ENCODE peak calls at places on chromosomes 12 and 14, in four cellular contexts. A is fibroblast of the aortic adventitia, H is HFF-Myc, P is heart left ventricle. O is an unnamed sample.

GRCh38 chr12:42236017-42236416 is 2.0 kb downstream of the YAF2 start:
- DNase-seq in P (no peak), A (peak), H (no peak), O (no peak)

GRCh38 chr14:96184737-96185136 is 19.9 kb upstream of the BDKRB2 start:
- DNase-seq in A (peak), H (no peak), P (no peak), O (peak)

GRCh38 chr14:80564051-80564450 is 352.7 kb upstream of the DIO2 start:
- DNase-seq in A (no peak), P (no peak), H (no peak), O (no peak)

GRCh38 chr12:113247123-113248045 is 26.1 kb downstream of the TPCN1 start:
- DNase-seq in A (no peak), P (peak), H (no peak), O (peak)

GRCh38 chr12:129467289-129467688 is 436.5 kb downstream of the TMEM132D start:
- DNase-seq in P (no peak), H (no peak), A (no peak), O (no peak)

GRCh38 chr14:66099451-66099850 is 386.7 kb upstream of the CCDC196 start:
- DNase-seq in P (no peak), H (no peak), A (no peak), O (no peak)

GRCh38 chr12:113214938-113215400 is 6.3 kb upstream of the TPCN1 start:
- DNase-seq in H (peak), P (no peak), A (peak), O (peak)

GRCh38 chr12:83010169-83010804 is 323.6 kb downstream of the TMTC2 start:
- DNase-seq in P (no peak), A (no peak), H (no peak), O (no peak)

GRCh38 chr12:2823483-2823882 is 11.0 kb downstream of the ITFG2 start:
- DNase-seq in A (no peak), H (no peak), P (no peak), O (no peak)

GRCh38 chr12:50603817-50604639 is 99.2 kb downstream of the DIP2B start:
- DNase-seq in A (peak), P (no peak), H (no peak), O (peak)

GRCh38 chr12:54360717-54361456 is 3.4 kb downstream of the GPR84 start:
- DNase-seq in P (peak), H (peak), A (peak), O (peak)

GRCh38 chr14:61596985-61597384 is 98.3 kb upstream of the HIF1A start:
- DNase-seq in P (no peak), A (no peak), H (no peak), O (no peak)

GRCh38 chr12:95460901-95461300 is 13.1 kb upstream of the METAP2 start:
- DNase-seq in P (no peak), H (no peak), A (no peak), O (no peak)

GRCh38 chr14:74634964-74635363 is 22.9 kb upstream of the LTBP2 start:
- DNase-seq in H (peak), P (no peak), A (no peak), O (no peak)

GRCh38 chr12:124764870-124765570 is 98.6 kb downstream of the SCARB1 start:
- DNase-seq in A (peak), P (no peak), H (peak), O (peak)

GRCh38 chr14:64082837-64083236 is 211.3 kb downstream of the ESR2 start:
- DNase-seq in H (no peak), P (no peak), A (no peak), O (peak)

GRCh38 chr12:49357099-49357678 is 10.1 kb upstream of the SPATS2 start:
- DNase-seq in P (no peak), H (no peak), A (peak), O (peak)

GRCh38 chr14:90795744-90796143 is 20.5 kb downstream of the TTC7B start:
- DNase-seq in H (peak), A (peak), P (peak), O (peak)

DNA sequence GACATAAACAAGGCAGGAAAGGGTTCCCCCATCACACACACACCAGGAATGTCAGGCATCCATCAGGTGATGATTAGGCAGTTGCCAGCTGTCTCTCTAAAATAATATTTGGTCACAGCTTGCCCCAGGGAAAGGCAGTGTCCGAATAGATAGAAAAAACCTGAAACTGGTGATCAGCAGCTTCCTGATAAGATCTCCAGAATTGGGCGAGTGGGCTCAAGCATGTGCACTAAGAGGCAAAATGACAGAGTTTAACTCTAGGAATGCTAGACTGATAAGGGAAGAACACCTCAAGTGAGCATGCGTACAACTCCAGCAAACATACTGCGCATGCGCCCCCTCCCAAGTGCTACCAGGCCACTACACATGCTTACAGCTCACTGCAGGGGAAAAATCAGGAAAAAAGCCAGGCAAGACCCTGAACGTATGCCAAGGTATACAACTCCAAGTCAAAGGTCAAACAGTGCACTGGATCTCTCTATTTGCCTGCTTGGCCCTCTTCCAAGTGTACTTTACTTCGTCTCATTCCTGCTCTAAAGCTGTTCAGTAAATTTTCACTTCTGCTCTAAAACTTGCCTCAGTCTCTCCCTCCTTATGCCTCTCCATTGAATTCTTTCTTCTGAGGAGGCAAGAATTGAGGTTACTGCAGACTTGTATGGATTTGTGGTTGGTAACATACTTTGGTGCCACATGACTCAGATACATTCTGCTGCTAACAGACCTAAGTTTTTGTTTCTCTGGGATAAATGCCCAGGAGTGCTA is 73.5 kb upstream of the VASH1 start:
- DNase-seq in H (no peak), P (no peak), A (no peak), O (no peak)
- H3K4me3 ChIP-seq in H (no peak), P (no peak), A (no peak), O (no peak)

DNA sequence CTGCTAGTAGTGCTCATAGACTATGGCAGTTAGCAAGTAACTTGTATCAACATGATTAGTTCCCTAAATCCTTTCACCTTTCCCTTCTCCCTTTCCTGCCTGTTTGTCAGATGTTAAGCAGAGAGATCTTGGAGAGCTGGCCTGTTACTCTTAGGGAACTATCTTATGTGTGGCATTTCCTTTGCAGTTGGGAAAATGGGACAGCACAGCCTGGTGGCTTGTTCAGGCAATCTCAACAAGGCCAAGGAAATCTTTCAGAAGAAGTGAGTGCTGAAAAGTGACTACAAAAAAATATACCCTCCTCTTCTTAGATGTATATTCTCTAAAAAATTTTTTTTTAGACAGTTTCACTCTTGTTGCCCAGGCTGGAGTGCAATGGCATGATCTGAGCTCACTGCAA is 7.4 kb downstream of the PARP2 start:
- DNase-seq in A (peak), H (no peak), P (no peak), O (peak)
- TF ChIP-seq CTCF in A (peak), H (peak), P (no peak), O (peak)

GRCh38 chr14:105167303-105168092 is 1.1 kb downstream of the JAG2 start:
- DNase-seq in P (no peak), A (no peak), H (no peak), O (peak)

GRCh38 chr14:105168496-105168978 is at the start of gene JAG2:
- DNase-seq in H (no peak), P (peak), A (peak), O (no peak)

GRCh38 chr14:105169776-105170655 is 1.4 kb upstream of the JAG2 start:
- DNase-seq in P (no peak), A (no peak), H (no peak), O (no peak)

GRCh38 chr14:105168093-105168420 is 519 bp downstream of the JAG2 start:
- DNase-seq in P (no peak), A (no peak), H (no peak), O (no peak)

GRCh38 chr14:105168979-105169507 is 467 bp upstream of the JAG2 start:
- DNase-seq in P (peak), A (no peak), H (no peak), O (no peak)
- H3K4me3 ChIP-seq in P (peak), A (no peak), H (no peak), O (no peak)

DNA sequence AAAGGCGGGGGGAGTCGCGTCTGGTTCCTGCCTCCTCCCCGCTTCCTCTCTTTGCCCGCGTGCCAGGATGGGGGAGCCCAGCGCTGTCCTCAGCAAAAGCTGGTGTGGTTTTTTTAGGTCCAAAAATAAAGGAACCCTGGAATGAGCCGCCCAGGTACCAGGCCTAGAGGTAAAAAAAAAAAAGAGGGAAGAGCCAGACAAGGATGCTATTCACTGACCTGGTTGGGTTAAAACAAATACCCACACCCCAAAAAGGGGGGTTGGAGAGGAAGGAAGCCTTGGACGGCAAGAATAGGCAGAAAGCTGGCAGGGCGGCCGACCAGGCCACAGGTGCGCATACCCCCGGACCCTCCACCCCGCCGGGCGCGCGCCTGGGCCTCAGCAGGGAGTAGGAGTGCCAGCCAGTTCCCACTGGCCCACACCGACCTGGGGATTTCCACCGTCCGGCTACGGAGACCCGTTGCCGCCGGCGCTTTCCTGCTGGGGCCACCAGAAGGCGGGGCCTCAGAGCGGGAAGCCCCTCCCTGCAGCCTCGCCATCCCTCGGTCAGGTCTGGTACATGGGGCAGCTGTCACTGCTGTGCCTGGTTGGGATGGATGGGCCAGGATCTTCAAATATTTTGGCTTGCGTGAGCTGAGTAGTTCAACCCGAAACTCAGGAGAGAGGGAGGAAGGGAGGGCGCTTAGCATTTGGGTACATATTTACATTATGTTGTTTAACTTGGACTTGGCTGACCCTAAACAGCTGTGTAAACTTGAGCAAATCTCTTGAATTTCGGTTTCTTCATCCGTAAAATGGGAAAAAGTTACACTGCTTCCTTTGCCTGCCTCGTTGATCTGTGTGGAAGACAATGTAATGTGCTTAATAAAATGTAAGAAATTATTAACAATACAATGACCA is 5.4 kb upstream of the IRF2BPL start:
- DNase-seq in P (peak), H (no peak), A (peak), O (peak)
- TF ChIP-seq CTCF in P (no peak), H (no peak), A (no peak), O (no peak)

DNA sequence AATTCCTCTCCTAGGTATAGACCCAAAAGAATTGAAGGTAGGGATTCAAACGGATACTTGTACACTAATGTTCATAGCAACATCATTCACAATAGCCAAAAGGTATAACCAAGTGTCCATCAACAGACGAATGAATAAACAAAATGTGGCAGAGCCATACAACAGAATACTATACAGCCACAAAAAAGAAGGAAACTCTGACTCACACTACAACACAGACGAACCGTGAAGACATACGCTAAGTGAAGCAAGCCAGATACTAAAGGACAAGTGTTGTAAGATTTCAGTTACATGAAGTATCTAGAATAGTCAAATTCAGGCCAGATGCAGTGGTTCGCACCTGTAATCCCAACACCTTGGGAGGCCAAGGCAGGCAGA is 19.2 kb downstream of the CAMKK2 start:
- DNase-seq in A (no peak), H (no peak), P (no peak), O (no peak)
- H3K4me3 ChIP-seq in A (no peak), H (no peak), P (no peak), O (no peak)

GRCh38 chr14:30551460-30551859 is 7.5 kb upstream of the G2E3 start:
- DNase-seq in A (no peak), H (no peak), P (no peak), O (no peak)
- TF ChIP-seq CTCF in A (no peak), H (no peak), P (no peak), O (no peak)

GRCh38 chr12:31964280-31964679 is 5.1 kb downstream of the RESF1 start:
- DNase-seq in H (no peak), A (no peak), P (no peak), O (no peak)

GRCh38 chr12:31961137-31961536 is 1.9 kb downstream of the RESF1 start:
- DNase-seq in H (no peak), P (no peak), A (no peak), O (no peak)

GRCh38 chr12:31959051-31959700 is at the start of gene RESF1:
- DNase-seq in P (peak), A (peak), H (peak), O (peak)

GRCh38 chr12:31959701-31960391 is 631 bp downstream of the RESF1 start:
- DNase-seq in P (peak), H (no peak), A (peak), O (peak)

DNA sequence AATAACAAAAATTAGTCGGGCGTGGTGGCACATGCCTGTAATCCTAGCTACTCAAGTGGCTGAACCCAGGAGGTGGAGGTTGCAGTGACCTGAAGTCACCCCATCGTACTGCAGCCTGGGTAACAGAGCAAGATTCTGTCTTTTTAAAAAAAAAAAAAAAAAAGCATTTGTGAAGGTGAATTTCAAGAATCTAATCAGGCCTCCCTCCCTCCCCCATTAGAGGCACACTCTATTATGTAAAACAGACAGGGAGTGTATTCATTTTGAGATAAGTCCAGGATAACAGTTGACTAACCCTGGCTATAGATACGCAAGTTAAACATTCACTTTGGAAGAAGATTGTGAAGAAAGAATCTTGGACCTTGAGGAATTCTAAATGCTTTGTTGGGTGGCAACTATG is 2.9 kb downstream of the RESF1 start:
- DNase-seq in H (no peak), A (no peak), P (no peak), O (no peak)
- H3K4me3 ChIP-seq in H (no peak), A (no peak), P (peak), O (peak)

DNA sequence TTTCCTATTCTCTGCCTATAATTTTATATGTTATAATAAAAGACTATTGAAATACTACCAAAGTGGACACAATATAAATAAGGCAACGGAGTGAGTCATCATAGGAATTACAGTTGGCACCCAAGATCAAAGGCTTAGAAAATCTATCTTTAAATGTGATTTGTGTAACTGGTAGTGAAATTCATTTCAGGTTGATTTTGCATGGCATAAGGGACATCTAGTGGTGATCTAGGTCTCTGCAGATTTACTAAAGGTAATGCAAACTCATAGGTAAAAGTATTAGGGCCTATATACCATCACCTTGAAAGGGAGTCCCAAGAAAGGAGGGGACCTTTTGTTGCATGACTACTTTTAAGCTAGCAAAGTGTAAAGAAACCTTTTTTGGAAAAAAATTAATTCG is 527.2 kb downstream of the NRXN3 start:
- DNase-seq in A (peak), H (peak), P (no peak), O (peak)
- TF ChIP-seq CTCF in A (peak), H (peak), P (no peak), O (peak)

DNA sequence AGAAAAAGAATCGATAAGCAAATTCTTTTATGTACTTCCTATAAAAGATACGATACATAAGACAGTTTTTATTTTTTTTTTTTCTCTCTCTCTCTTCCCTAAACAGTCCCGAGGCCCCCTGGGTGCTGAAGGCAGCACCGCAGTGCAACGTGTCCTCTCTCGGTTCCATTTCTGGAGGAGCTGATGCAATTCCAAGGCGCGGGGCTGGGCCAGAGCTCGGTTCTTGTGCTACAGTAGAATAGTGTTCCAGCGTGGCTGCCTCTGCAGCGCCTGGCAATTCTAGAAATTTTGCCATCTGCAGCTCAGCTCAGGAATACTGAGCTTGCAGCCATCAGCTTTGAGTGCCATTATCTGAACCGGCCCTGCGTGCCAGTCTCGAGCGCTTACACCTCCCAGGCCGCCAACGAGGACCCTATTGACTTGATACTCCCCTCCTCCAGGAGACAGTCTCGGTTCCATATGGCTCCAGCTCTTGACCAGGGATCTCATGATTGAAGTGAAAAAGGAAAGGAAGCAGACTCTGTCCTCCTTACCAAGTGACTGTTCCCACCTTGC is 630 bp downstream of the ALDH1L2 start:
- DNase-seq in H (no peak), P (peak), A (peak), O (peak)
- H3K4me3 ChIP-seq in H (peak), P (peak), A (peak), O (peak)

O was measured in fibroblast of villous mesenchyme.